ENCODE peak calls at places on chromosome 5, in six cellular contexts. One of them, this sample, is unnamed.

GRCh38 chr5:94103507-94104245 is 362.3 kb upstream of the POU5F2 start:
- DNase-seq in chondrocyte: no peak
- DNase-seq in astrocyte of the spinal cord: no peak
- DNase-seq in HFFc6: no peak
- DNase-seq in spleen: no peak
- DNase-seq in colonic mucosa: no peak
- DNase-seq in this sample: no peak

GRCh38 chr5:19172926-19173425 is 815.0 kb downstream of the CDH18 start:
- DNase-seq in chondrocyte: no peak
- DNase-seq in astrocyte of the spinal cord: no peak
- DNase-seq in HFFc6: no peak
- DNase-seq in spleen: no peak
- DNase-seq in colonic mucosa: no peak
- DNase-seq in this sample: no peak

GRCh38 chr5:122673343-122673742 is 101.5 kb upstream of the SNX2 start:
- DNase-seq in chondrocyte: no peak
- DNase-seq in astrocyte of the spinal cord: peak
- DNase-seq in HFFc6: no peak
- DNase-seq in spleen: no peak
- DNase-seq in colonic mucosa: no peak
- DNase-seq in this sample: no peak

GRCh38 chr5:120466337-120467006 is 2.4 kb downstream of the PRR16 start:
- DNase-seq in chondrocyte: no peak
- DNase-seq in astrocyte of the spinal cord: no peak
- DNase-seq in HFFc6: no peak
- DNase-seq in spleen: no peak
- DNase-seq in colonic mucosa: no peak
- DNase-seq in this sample: no peak

GRCh38 chr5:140258016-140258415 is 44.9 kb downstream of the PFDN1 start:
- DNase-seq in chondrocyte: no peak
- DNase-seq in astrocyte of the spinal cord: no peak
- DNase-seq in HFFc6: peak
- DNase-seq in spleen: no peak
- DNase-seq in colonic mucosa: no peak
- DNase-seq in this sample: no peak

GRCh38 chr5:180034564-180034963 is 37.0 kb downstream of the RNF130 start:
- DNase-seq in chondrocyte: no peak
- DNase-seq in astrocyte of the spinal cord: peak
- DNase-seq in HFFc6: no peak
- DNase-seq in spleen: no peak
- DNase-seq in colonic mucosa: no peak
- DNase-seq in this sample: peak

GRCh38 chr5:122121782-122122465 is 7.4 kb upstream of the ZNF474 start:
- DNase-seq in chondrocyte: no peak
- DNase-seq in astrocyte of the spinal cord: peak
- DNase-seq in HFFc6: no peak
- DNase-seq in spleen: no peak
- DNase-seq in colonic mucosa: no peak
- DNase-seq in this sample: peak

GRCh38 chr5:169567079-169567478 is 16.5 kb upstream of the SPDL1 start:
- DNase-seq in chondrocyte: no peak
- DNase-seq in astrocyte of the spinal cord: peak
- DNase-seq in HFFc6: no peak
- DNase-seq in spleen: no peak
- DNase-seq in colonic mucosa: no peak
- DNase-seq in this sample: no peak

GRCh38 chr5:93415819-93416218 is 165.2 kb downstream of the NR2F1-AS1 start:
- DNase-seq in chondrocyte: no peak
- DNase-seq in astrocyte of the spinal cord: no peak
- DNase-seq in HFFc6: no peak
- DNase-seq in spleen: no peak
- DNase-seq in colonic mucosa: no peak
- DNase-seq in this sample: no peak

GRCh38 chr5:122844136-122844915 is 1.1 kb upstream of the SNX24 start:
- DNase-seq in chondrocyte: no peak
- DNase-seq in astrocyte of the spinal cord: no peak
- DNase-seq in HFFc6: no peak
- DNase-seq in spleen: no peak
- DNase-seq in colonic mucosa: peak
- DNase-seq in this sample: peak

GRCh38 chr5:43008369-43009158 is 31.6 kb downstream of the ANXA2R start:
- DNase-seq in chondrocyte: peak
- DNase-seq in astrocyte of the spinal cord: peak
- DNase-seq in HFFc6: peak
- DNase-seq in spleen: peak
- DNase-seq in colonic mucosa: peak
- DNase-seq in this sample: no peak

GRCh38 chr5:146947181-146947941 is 68.8 kb upstream of the PPP2R2B start:
- DNase-seq in chondrocyte: no peak
- DNase-seq in astrocyte of the spinal cord: no peak
- DNase-seq in HFFc6: peak
- DNase-seq in spleen: no peak
- DNase-seq in colonic mucosa: no peak
- DNase-seq in this sample: peak

GRCh38 chr5:27252911-27253310 is 214.5 kb upstream of the CDH9 start:
- DNase-seq in chondrocyte: no peak
- DNase-seq in astrocyte of the spinal cord: no peak
- DNase-seq in HFFc6: no peak
- DNase-seq in spleen: no peak
- DNase-seq in colonic mucosa: no peak
- DNase-seq in this sample: no peak

GRCh38 chr5:135242496-135243193 is 156.4 kb downstream of the MACROH2A1 start:
- DNase-seq in chondrocyte: no peak
- DNase-seq in astrocyte of the spinal cord: peak
- DNase-seq in HFFc6: peak
- DNase-seq in spleen: no peak
- DNase-seq in colonic mucosa: peak
- DNase-seq in this sample: no peak

GRCh38 chr5:138224712-138225111 is 11.6 kb upstream of the CDC23 start:
- DNase-seq in chondrocyte: no peak
- DNase-seq in astrocyte of the spinal cord: no peak
- DNase-seq in HFFc6: no peak
- DNase-seq in spleen: peak
- DNase-seq in colonic mucosa: no peak
- DNase-seq in this sample: no peak

GRCh38 chr5:112552791-112553190 is 133.7 kb upstream of the EPB41L4A start:
- DNase-seq in chondrocyte: no peak
- DNase-seq in astrocyte of the spinal cord: no peak
- DNase-seq in HFFc6: no peak
- DNase-seq in spleen: no peak
- DNase-seq in colonic mucosa: no peak
- DNase-seq in this sample: no peak

GRCh38 chr5:112549605-112550161 is 130.6 kb upstream of the EPB41L4A start:
- DNase-seq in chondrocyte: no peak
- DNase-seq in astrocyte of the spinal cord: no peak
- DNase-seq in HFFc6: no peak
- DNase-seq in spleen: no peak
- DNase-seq in colonic mucosa: no peak
- DNase-seq in this sample: no peak

GRCh38 chr5:112549127-112549526 is 130.1 kb upstream of the EPB41L4A start:
- DNase-seq in chondrocyte: no peak
- DNase-seq in astrocyte of the spinal cord: no peak
- DNase-seq in HFFc6: no peak
- DNase-seq in spleen: no peak
- DNase-seq in colonic mucosa: no peak
- DNase-seq in this sample: no peak

GRCh38 chr5:112554089-112554977 is 135.3 kb upstream of the EPB41L4A start:
- DNase-seq in chondrocyte: no peak
- DNase-seq in astrocyte of the spinal cord: no peak
- DNase-seq in HFFc6: peak
- DNase-seq in spleen: no peak
- DNase-seq in colonic mucosa: no peak
- DNase-seq in this sample: no peak

GRCh38 chr5:112551437-112552018 is 132.5 kb upstream of the EPB41L4A start:
- DNase-seq in chondrocyte: no peak
- DNase-seq in astrocyte of the spinal cord: peak
- DNase-seq in HFFc6: peak
- DNase-seq in spleen: no peak
- DNase-seq in colonic mucosa: peak
- DNase-seq in this sample: no peak
- TF ChIP-seq CTCF in chondrocyte: peak
- TF ChIP-seq CTCF in astrocyte of the spinal cord: peak
- TF ChIP-seq CTCF in HFFc6: peak
- TF ChIP-seq CTCF in spleen: peak
- TF ChIP-seq CTCF in colonic mucosa: peak
- TF ChIP-seq CTCF in this sample: peak

GRCh38 chr5:172956228-172956627 is 3.0 kb upstream of the RPL26L1 start:
- DNase-seq in chondrocyte: no peak
- DNase-seq in astrocyte of the spinal cord: no peak
- DNase-seq in HFFc6: no peak
- DNase-seq in spleen: no peak
- DNase-seq in colonic mucosa: no peak
- DNase-seq in this sample: no peak

GRCh38 chr5:172956936-172957335 is 2.3 kb upstream of the RPL26L1 start:
- DNase-seq in chondrocyte: no peak
- DNase-seq in astrocyte of the spinal cord: no peak
- DNase-seq in HFFc6: no peak
- DNase-seq in spleen: no peak
- DNase-seq in colonic mucosa: no peak
- DNase-seq in this sample: no peak

GRCh38 chr5:172957458-172957857 is 1.8 kb upstream of the RPL26L1 start:
- DNase-seq in chondrocyte: no peak
- DNase-seq in astrocyte of the spinal cord: no peak
- DNase-seq in HFFc6: no peak
- DNase-seq in spleen: no peak
- DNase-seq in colonic mucosa: no peak
- DNase-seq in this sample: no peak

GRCh38 chr5:172959824-172960799 is 888 bp downstream of the RPL26L1 start:
- DNase-seq in chondrocyte: peak
- DNase-seq in astrocyte of the spinal cord: no peak
- DNase-seq in HFFc6: no peak
- DNase-seq in spleen: peak
- DNase-seq in colonic mucosa: no peak
- DNase-seq in this sample: no peak

DNA sequence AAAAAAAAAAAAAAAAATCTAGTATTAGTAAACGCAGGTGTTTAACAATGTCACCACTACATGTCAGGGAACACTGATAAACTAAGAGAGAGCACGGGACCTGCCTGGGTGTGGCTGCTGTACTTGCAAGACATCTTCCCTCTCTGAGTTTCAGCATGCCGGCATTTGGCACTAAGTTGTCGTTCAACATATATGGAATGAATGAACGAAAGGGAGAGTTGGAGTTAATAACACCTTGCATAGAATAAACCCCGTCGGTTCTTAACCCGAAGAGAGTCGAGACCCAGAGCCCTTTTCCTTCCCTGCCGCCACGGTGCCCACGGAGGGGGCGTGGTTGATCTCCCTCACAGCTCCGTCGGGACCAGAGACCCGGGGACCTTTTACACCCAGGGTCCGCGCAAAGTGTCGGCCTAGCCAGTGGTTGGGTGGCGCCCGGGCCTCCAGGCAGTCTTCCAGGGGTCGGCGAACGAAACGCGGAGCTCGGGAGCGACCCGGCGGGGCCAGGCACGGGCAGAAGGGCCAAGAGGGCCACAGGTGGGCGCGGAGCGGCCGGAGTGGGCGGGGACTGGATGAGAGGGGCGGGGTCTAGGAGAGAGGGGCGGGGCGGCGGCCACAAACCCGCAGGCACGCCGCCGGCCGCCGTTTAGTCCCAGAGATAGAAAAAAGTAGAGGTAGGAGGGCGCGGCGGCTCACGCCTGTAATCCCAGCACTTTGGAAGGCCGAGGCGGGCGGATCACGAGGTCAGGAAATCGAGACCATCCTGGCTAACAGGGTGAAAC is 767 bp upstream of the RPL26L1 start:
- DNase-seq in chondrocyte: peak
- DNase-seq in astrocyte of the spinal cord: peak
- DNase-seq in HFFc6: no peak
- DNase-seq in spleen: peak
- DNase-seq in colonic mucosa: peak
- DNase-seq in this sample: peak
- TF ChIP-seq CTCF in chondrocyte: no peak
- TF ChIP-seq CTCF in astrocyte of the spinal cord: no peak
- TF ChIP-seq CTCF in HFFc6: no peak
- TF ChIP-seq CTCF in spleen: no peak
- TF ChIP-seq CTCF in colonic mucosa: no peak
- TF ChIP-seq CTCF in this sample: no peak

GRCh38 chr5:38423536-38424178 is 132.8 kb downstream of the LIFR start:
- DNase-seq in chondrocyte: no peak
- DNase-seq in astrocyte of the spinal cord: peak
- DNase-seq in HFFc6: no peak
- DNase-seq in spleen: no peak
- DNase-seq in colonic mucosa: no peak
- DNase-seq in this sample: no peak
- TF ChIP-seq CTCF in chondrocyte: no peak
- TF ChIP-seq CTCF in astrocyte of the spinal cord: no peak
- TF ChIP-seq CTCF in HFFc6: no peak
- TF ChIP-seq CTCF in spleen: no peak
- TF ChIP-seq CTCF in colonic mucosa: no peak
- TF ChIP-seq CTCF in this sample: no peak

GRCh38 chr5:170632266-170632984 is 128.6 kb downstream of the KCNIP1 start:
- DNase-seq in chondrocyte: peak
- DNase-seq in astrocyte of the spinal cord: no peak
- DNase-seq in HFFc6: no peak
- DNase-seq in spleen: peak
- DNase-seq in colonic mucosa: no peak
- DNase-seq in this sample: no peak

GRCh38 chr5:170632985-170633234 is 129.1 kb downstream of the KCNIP1 start:
- DNase-seq in chondrocyte: peak
- DNase-seq in astrocyte of the spinal cord: no peak
- DNase-seq in HFFc6: no peak
- DNase-seq in spleen: peak
- DNase-seq in colonic mucosa: peak
- DNase-seq in this sample: no peak

GRCh38 chr5:170630711-170631141 is 126.9 kb downstream of the KCNIP1 start:
- DNase-seq in chondrocyte: no peak
- DNase-seq in astrocyte of the spinal cord: no peak
- DNase-seq in HFFc6: no peak
- DNase-seq in spleen: peak
- DNase-seq in colonic mucosa: no peak
- DNase-seq in this sample: no peak

GRCh38 chr5:170630226-170630625 is 126.4 kb downstream of the KCNIP1 start:
- DNase-seq in chondrocyte: peak
- DNase-seq in astrocyte of the spinal cord: no peak
- DNase-seq in HFFc6: no peak
- DNase-seq in spleen: peak
- DNase-seq in colonic mucosa: no peak
- DNase-seq in this sample: no peak

DNA sequence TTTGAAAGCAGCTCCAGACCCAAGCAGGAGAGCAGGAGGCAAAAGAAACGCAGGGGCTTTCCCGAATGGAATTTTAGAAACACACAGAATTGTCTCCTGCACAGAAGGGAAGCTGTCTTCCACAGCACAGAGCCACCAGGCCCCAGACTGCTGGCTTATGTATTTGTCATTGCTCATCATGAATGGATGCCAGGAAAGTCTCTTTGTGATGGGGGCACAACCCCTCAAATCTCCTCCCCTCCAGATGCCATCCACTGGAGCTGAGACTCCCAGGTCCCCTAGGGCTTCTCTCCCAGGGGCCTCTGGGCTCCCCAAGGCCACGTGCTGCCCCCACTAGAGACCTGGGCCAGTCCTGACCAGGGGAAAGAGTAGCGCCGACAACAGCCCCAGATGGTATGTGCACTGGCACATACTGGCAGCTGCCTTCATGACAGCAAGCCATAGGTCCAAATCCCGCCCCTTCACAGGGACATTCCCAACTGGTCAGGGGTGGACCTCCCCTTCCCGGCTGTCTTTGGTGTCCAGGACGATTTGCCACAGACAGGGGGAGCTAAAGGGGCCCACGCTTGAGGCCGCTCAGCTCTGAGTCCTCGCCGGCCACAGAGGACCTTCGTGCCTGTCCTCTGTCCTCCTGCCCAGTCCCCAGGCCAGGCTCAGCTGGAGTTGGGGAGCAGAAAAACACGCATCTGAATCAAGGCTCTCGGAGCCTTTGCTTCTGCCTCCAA is 127.8 kb downstream of the KCNIP1 start:
- DNase-seq in chondrocyte: peak
- DNase-seq in astrocyte of the spinal cord: no peak
- DNase-seq in HFFc6: no peak
- DNase-seq in spleen: peak
- DNase-seq in colonic mucosa: no peak
- DNase-seq in this sample: no peak
- TF ChIP-seq CTCF in chondrocyte: peak
- TF ChIP-seq CTCF in astrocyte of the spinal cord: peak
- TF ChIP-seq CTCF in HFFc6: peak
- TF ChIP-seq CTCF in spleen: no peak
- TF ChIP-seq CTCF in colonic mucosa: no peak
- TF ChIP-seq CTCF in this sample: no peak